ENCODE peak calls at places on chromosomes 6 and 20, in eight cellular contexts. P is Caco-2, E is lower leg skin, D is psoas muscle, Y is HFF-Myc, A is astrocyte of the spinal cord, Z is HCT116, U is A549. F is an unnamed sample.

GRCh38 chr6:96899019-96899418 is 1.3 kb upstream of the NDUFAF4 start:
- DNase-seq in P (no peak), E (no peak), D (no peak), Y (peak), A (peak), Z (peak), U (peak), F (no peak)

GRCh38 chr20:58585753-58586540 is 65.1 kb upstream of the STX16 start:
- DNase-seq in P (no peak), E (no peak), D (no peak), Y (no peak), A (no peak), Z (no peak), U (no peak), F (no peak)

GRCh38 chr20:14986026-14986655 is 648.7 kb upstream of the FLRT3 start:
- DNase-seq in P (peak), E (no peak), D (no peak), Y (no peak), A (peak), Z (no peak), U (peak), F (no peak)

GRCh38 chr20:6069669-6070068 is 15.8 kb upstream of the LRRN4 start:
- DNase-seq in P (no peak), E (no peak), D (no peak), Y (no peak), A (no peak), Z (no peak), U (no peak), F (no peak)

GRCh38 chr20:49786226-49786625 is 26.4 kb upstream of the SLC9A8 start:
- DNase-seq in P (no peak), E (no peak), D (no peak), Y (no peak), A (no peak), Z (no peak), U (no peak), F (no peak)

GRCh38 chr6:10528170-10528981 is 7.2 kb downstream of the GCNT2 start:
- DNase-seq in P (peak), E (peak), D (no peak), Y (no peak), A (peak), Z (no peak), U (peak), F (peak)

GRCh38 chr6:155832596-155832995 is 377.0 kb upstream of the NOX3 start:
- DNase-seq in P (no peak), E (no peak), D (no peak), Y (peak), A (peak), Z (no peak), U (no peak), F (no peak)

GRCh38 chr6:31858707-31859106 is 3.9 kb downstream of the NEU1 start:
- DNase-seq in P (no peak), E (no peak), D (no peak), Y (no peak), A (no peak), Z (no peak), U (no peak), F (no peak)

GRCh38 chr6:127966616-127967015 is 65.8 kb upstream of the THEMIS start:
- DNase-seq in P (no peak), E (no peak), D (no peak), Y (no peak), A (no peak), Z (no peak), U (no peak), F (no peak)

GRCh38 chr6:165831812-165832470 is 168.9 kb upstream of the PDE10A start:
- DNase-seq in P (no peak), E (no peak), D (no peak), Y (no peak), A (no peak), Z (no peak), U (no peak), F (no peak)

GRCh38 chr6:159572344-159573120 is 120.5 kb downstream of the SOD2 start:
- DNase-seq in P (no peak), E (no peak), D (no peak), Y (no peak), A (no peak), Z (no peak), U (no peak), F (no peak)

GRCh38 chr6:158666637-158667359 is 16.9 kb downstream of the SYTL3 start:
- DNase-seq in P (no peak), E (no peak), D (no peak), Y (no peak), A (peak), Z (no peak), U (no peak), F (no peak)

GRCh38 chr6:11434565-11435326 is 102.8 kb upstream of the TMEM170B start:
- DNase-seq in P (peak), E (no peak), D (no peak), Y (no peak), A (peak), Z (no peak), U (peak), F (no peak)

GRCh38 chr6:28258877-28259777 is at the start of gene NKAPL:
- DNase-seq in P (no peak), E (peak), D (peak), Y (no peak), A (peak), Z (no peak), U (no peak), F (no peak)

GRCh38 chr6:2851727-2852513 is 10.3 kb upstream of the SERPINB1 start:
- DNase-seq in P (no peak), E (no peak), D (no peak), Y (no peak), A (no peak), Z (no peak), U (no peak), F (no peak)

GRCh38 chr6:144415014-144415413 is 129.9 kb downstream of the UTRN start:
- DNase-seq in P (peak), E (no peak), D (no peak), Y (no peak), A (peak), Z (no peak), U (peak), F (no peak)

GRCh38 chr6:42279144-42279781 is 61.6 kb upstream of the MRPS10 start:
- DNase-seq in P (peak), E (peak), D (peak), Y (no peak), A (peak), Z (no peak), U (peak), F (no peak)

GRCh38 chr6:126228001-126228791 is 111.7 kb upstream of the CENPW start:
- DNase-seq in P (no peak), E (no peak), D (no peak), Y (no peak), A (no peak), Z (no peak), U (no peak), F (no peak)

GRCh38 chr6:3797231-3798200 is 46.0 kb upstream of the PXDC1 start:
- DNase-seq in P (peak), E (no peak), D (no peak), Y (no peak), A (peak), Z (no peak), U (peak), F (no peak)

GRCh38 chr6:163354085-163354484 is 60.4 kb upstream of the QKI start:
- DNase-seq in P (no peak), E (no peak), D (no peak), Y (no peak), A (no peak), Z (no peak), U (no peak), F (no peak)

GRCh38 chr6:167487706-167488664 is 163.1 kb downstream of the TTLL2 start:
- DNase-seq in P (no peak), E (no peak), D (no peak), Y (no peak), A (no peak), Z (no peak), U (no peak), F (no peak)

GRCh38 chr6:167481527-167481926 is 156.6 kb downstream of the TTLL2 start:
- DNase-seq in P (peak), E (peak), D (no peak), Y (no peak), A (no peak), Z (no peak), U (no peak), F (no peak)

GRCh38 chr6:167479967-167480653 is 155.2 kb downstream of the TTLL2 start:
- DNase-seq in P (no peak), E (peak), D (no peak), Y (no peak), A (no peak), Z (no peak), U (no peak), F (no peak)

DNA sequence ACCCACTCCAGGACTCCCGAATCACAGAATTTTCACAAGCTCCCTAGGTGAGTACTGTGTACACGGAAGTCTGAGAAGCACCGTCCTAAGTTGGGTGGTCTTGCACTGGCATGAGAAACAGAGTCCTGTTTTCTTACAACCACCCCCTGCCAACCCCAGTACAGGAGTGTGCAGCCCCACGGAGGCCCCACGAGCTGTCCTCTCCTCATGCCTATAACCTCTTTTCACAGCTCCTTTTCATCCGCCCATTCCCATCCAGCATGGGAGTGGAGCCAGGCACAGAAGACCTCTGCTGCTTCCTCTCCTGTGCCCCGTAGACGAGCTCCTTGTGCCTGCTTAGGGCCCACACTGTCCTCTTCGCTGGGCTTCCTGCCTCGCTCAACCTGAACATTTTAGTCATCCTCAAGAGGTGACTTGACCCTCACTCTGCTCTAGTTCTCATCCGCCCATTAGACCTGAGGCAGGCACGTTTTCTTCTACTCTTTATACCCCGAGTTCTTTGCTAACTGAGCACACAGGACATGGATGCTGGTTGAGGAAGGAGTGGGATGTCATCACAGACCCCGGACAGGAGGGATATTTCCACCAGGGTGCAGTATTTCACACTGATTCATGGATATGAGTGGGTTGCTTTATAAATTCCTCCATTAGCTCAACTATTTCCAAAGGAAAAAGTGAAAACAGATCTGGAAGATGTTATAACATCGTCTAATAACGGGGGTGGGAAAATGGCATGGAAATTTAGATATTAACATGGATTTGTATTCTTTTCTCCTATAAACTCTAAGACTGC is 160.5 kb downstream of the TTLL2 start:
- DNase-seq in P (peak), E (no peak), D (no peak), Y (no peak), A (peak), Z (no peak), U (peak), F (no peak)
- TF ChIP-seq CTCF in P (peak), E (no peak), D (peak), Y (no peak), A (peak), Z (peak), U (peak), F (peak)

GRCh38 chr20:4998160-4998651 is 3.1 kb downstream of the SLC23A2 start:
- DNase-seq in P (peak), E (no peak), D (no peak), Y (no peak), A (no peak), Z (no peak), U (peak), F (no peak)

GRCh38 chr20:5000263-5001173 is 792 bp downstream of the SLC23A2 start:
- DNase-seq in P (peak), E (peak), D (peak), Y (no peak), A (no peak), Z (no peak), U (no peak), F (no peak)

GRCh38 chr20:5001174-5002076 is at the start of gene SLC23A2:
- DNase-seq in P (peak), E (no peak), D (peak), Y (no peak), A (no peak), Z (no peak), U (peak), F (no peak)

GRCh38 chr20:5002077-5002413 is 735 bp upstream of the SLC23A2 start:
- DNase-seq in P (no peak), E (no peak), D (no peak), Y (no peak), A (no peak), Z (no peak), U (no peak), F (no peak)

GRCh38 chr20:4999788-5000187 is 1.5 kb downstream of the SLC23A2 start:
- DNase-seq in P (no peak), E (no peak), D (no peak), Y (no peak), A (no peak), Z (no peak), U (no peak), F (no peak)
- H3K4me3 ChIP-seq in P (no peak), E (no peak), D (peak), Y (peak), A (no peak), Z (peak), U (peak), F (peak)

DNA sequence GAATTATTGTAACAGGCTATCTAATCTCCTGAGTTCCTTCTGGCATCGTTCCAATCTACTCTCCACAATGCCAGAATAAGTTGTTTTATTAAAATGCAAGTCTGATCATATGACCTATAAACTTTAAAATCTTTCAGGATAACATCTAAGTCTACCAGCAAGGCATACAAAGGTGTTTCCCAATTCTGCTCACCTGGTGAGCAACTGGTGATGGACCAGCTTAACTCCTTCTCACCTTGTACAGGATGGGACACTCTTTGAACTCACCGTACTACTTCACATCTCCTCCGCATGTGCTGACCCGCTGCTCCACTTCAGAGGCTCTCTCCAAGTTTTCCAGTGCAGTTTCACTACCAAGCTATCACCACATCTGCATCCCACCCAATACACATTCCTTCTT is 7.8 kb downstream of the CD164 start:
- DNase-seq in P (no peak), E (no peak), D (no peak), Y (no peak), A (no peak), Z (no peak), U (no peak), F (no peak)
- TF ChIP-seq CTCF in P (no peak), E (no peak), D (no peak), Y (no peak), A (no peak), Z (no peak), U (no peak), F (no peak)

DNA sequence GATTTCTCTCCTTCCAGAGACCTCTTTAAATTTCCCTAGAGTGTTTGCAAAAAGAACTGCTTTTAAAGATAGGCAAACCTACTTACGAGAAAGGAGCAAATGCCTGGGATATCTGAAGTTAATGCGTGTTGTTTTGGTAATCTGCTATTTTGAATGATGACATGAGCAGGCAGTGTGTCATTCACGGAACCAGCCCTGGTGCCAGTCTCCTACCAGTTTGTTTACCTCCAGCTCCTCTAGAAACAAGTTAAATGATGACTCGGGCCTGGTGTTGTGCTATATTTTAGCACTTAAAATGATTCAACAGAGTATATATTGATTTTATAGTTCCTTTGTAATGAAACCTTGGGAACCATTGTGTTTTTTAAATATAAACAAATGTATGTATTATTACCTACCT is 41.1 kb upstream of the MAP3K4 start:
- DNase-seq in P (no peak), E (no peak), D (no peak), Y (no peak), A (peak), Z (no peak), U (peak), F (no peak)
- H3K4me3 ChIP-seq in P (no peak), E (no peak), D (no peak), Y (no peak), A (no peak), Z (no peak), U (no peak), F (no peak)

GRCh38 chr20:36275441-36276189 is 30.5 kb upstream of the DLGAP4 start:
- DNase-seq in P (no peak), E (peak), D (peak), Y (no peak), A (no peak), Z (no peak), U (no peak), F (no peak)
- TF ChIP-seq CTCF in P (no peak), E (no peak), D (no peak), Y (no peak), A (no peak), Z (no peak), U (no peak), F (no peak)

GRCh38 chr6:43804550-43805223 is 34.7 kb downstream of the VEGFA start:
- DNase-seq in P (peak), E (no peak), D (no peak), Y (no peak), A (no peak), Z (no peak), U (no peak), F (no peak)
- H3K4me3 ChIP-seq in P (no peak), E (no peak), D (no peak), Y (no peak), A (no peak), Z (no peak), U (no peak), F (no peak)

GRCh38 chr20:41352106-41352505 is 11.5 kb downstream of the LPIN3 start:
- DNase-seq in P (peak), E (no peak), D (no peak), Y (no peak), A (no peak), Z (no peak), U (peak), F (no peak)
- TF ChIP-seq CTCF in P (peak), E (no peak), D (no peak), Y (peak), A (no peak), Z (peak), U (no peak), F (no peak)

GRCh38 chr6:111710911-111711310 is 105.2 kb upstream of the TRAF3IP2 start:
- DNase-seq in P (no peak), E (peak), D (no peak), Y (no peak), A (no peak), Z (no peak), U (no peak), F (no peak)

GRCh38 chr6:111709201-111709600 is 103.5 kb upstream of the TRAF3IP2 start:
- DNase-seq in P (no peak), E (peak), D (no peak), Y (no peak), A (no peak), Z (no peak), U (no peak), F (no peak)

GRCh38 chr6:111711476-111711875 is 105.8 kb upstream of the TRAF3IP2 start:
- DNase-seq in P (no peak), E (peak), D (peak), Y (no peak), A (no peak), Z (no peak), U (no peak), F (no peak)

GRCh38 chr6:111710439-111710838 is 104.8 kb upstream of the TRAF3IP2 start:
- DNase-seq in P (no peak), E (no peak), D (no peak), Y (no peak), A (no peak), Z (no peak), U (no peak), F (no peak)

GRCh38 chr6:111709615-111710398 is 104.1 kb upstream of the TRAF3IP2 start:
- DNase-seq in P (peak), E (peak), D (peak), Y (peak), A (peak), Z (peak), U (peak), F (no peak)
- H3K4me3 ChIP-seq in P (no peak), E (no peak), D (peak), Y (no peak), A (no peak), Z (no peak), U (peak), F (no peak)

GRCh38 chr20:44600301-44600700 is 17.9 kb downstream of the PKIG start:
- DNase-seq in P (no peak), E (peak), D (no peak), Y (no peak), A (no peak), Z (no peak), U (no peak), F (no peak)

GRCh38 chr20:44597930-44598329 is 15.6 kb downstream of the PKIG start:
- DNase-seq in P (no peak), E (no peak), D (no peak), Y (no peak), A (no peak), Z (no peak), U (no peak), F (no peak)

GRCh38 chr20:44599715-44600114 is 17.3 kb downstream of the PKIG start:
- DNase-seq in P (no peak), E (peak), D (no peak), Y (no peak), A (no peak), Z (no peak), U (no peak), F (no peak)

GRCh38 chr20:44597516-44597915 is 15.1 kb downstream of the PKIG start:
- DNase-seq in P (no peak), E (no peak), D (no peak), Y (no peak), A (no peak), Z (no peak), U (no peak), F (no peak)

DNA sequence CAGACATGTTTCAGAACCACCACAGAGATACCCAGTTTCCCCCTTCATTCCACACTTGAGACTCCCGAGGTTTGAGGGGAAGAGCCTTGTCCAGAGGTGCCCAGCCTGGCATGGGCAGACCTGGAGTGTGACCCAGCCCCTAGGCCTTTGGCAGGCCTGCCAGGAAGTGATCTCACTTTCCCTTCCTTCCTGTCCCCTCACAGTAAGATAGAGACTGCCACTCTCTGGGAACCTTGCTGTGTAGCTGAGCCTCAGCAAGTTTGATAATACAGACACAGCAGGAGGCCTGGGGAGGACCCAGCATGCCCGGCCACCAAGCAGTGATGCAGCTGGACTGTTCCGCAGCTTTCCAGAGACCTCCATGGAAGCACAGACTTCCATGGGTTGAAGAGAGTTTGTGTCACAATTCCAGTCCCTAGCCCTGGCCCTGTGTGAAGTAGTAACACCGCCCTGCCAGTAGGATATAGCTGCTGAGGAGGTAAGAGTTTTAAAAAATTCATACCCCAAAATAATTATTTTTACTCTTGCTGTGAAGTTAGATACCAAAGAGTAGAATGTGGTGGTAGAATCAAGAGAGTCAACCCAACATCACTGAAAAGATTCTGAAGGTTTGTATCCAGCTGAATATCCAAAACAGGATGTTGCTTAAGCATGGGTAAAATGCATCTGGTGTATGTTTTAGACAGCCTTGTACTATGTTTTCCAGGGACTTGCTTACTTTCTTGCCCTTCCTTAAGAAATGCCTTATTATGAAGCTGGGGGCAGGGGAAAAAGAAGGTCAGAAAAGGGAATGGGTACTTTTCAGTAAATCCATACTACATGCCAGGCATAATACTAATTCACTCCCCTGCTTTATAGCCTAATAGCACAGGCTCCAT is 16.3 kb downstream of the PKIG start:
- DNase-seq in P (no peak), E (no peak), D (peak), Y (no peak), A (no peak), Z (no peak), U (no peak), F (no peak)
- TF ChIP-seq CTCF in P (peak), E (no peak), D (no peak), Y (no peak), A (peak), Z (peak), U (no peak), F (peak)

F was measured in GM12864.